ENCODE peak calls at places on chromosomes 2 and 18, in four cellular contexts. Q, C, B and A are unnamed samples.

GRCh38 chr2:232838406-232838874 is 31.6 kb upstream of the SNORC start:
- DNase-seq in Q (no peak), C (no peak), B (peak; percentile 55), A (no peak)

GRCh38 chr2:98454500-98455235 is 10.0 kb downstream of the INPP4A start:
- DNase-seq in Q (no peak), C (no peak), B (no peak), A (no peak)

GRCh38 chr2:51031004-51031791 is 734 bp downstream of the NRXN1 start:
- DNase-seq in Q (no peak), C (no peak), B (no peak), A (no peak)

GRCh38 chr2:216348909-216349308 is 23.4 kb downstream of the MARCHF4 start:
- DNase-seq in Q (no peak), C (peak; percentile 49), B (no peak), A (no peak)

GRCh38 chr2:132733119-132733518 is 63.1 kb upstream of the LYPD1 start:
- DNase-seq in Q (no peak), C (no peak), B (no peak), A (no peak)

GRCh38 chr2:226873051-226873620 is 37.3 kb downstream of the RHBDD1 start:
- DNase-seq in Q (peak; percentile 10), C (no peak), B (no peak), A (no peak)

GRCh38 chr2:241350878-241351639 is 5.0 kb upstream of the FARP2 start:
- DNase-seq in Q (no peak), C (no peak), B (no peak), A (no peak)

GRCh38 chr2:106269591-106270291 is 75.6 kb upstream of the UXS1 start:
- DNase-seq in Q (no peak), C (no peak), B (no peak), A (no peak)

GRCh38 chr18:3234457-3234856 is 13.1 kb upstream of the MYL12A start:
- DNase-seq in Q (no peak), C (no peak), B (no peak), A (no peak)

GRCh38 chr2:169362346-169363026 is at the start of gene LRP2:
- DNase-seq in Q (no peak), C (no peak), B (no peak), A (no peak)